ENCODE peak calls at places on chromosomes 4 and X, in six cellular contexts. L, F, E, N, I and Z are unnamed samples.

GRCh38 chr4:40058121-40058520 is 1.5 kb downstream of the N4BP2 start:
- DNase-seq in F (peak), I (no peak), L (no peak), E (no peak), N (no peak), Z (no peak)

GRCh38 chr4:158810487-158811215 is 41.8 kb downstream of the FNIP2 start:
- DNase-seq in N (peak), I (peak), L (peak), E (peak), F (peak), Z (peak)

GRCh38 chrX:20988118-20988517 is 386.1 kb upstream of the CNKSR2 start:
- DNase-seq in L (peak), I (no peak), F (no peak), N (no peak), E (no peak), Z (no peak)

GRCh38 chr4:12852338-12853307 is 631.5 kb downstream of the RAB28 start:
- DNase-seq in L (peak), F (peak), I (peak), N (peak), E (peak), Z (peak)

GRCh38 chr4:113641025-113641431 is 120.5 kb downstream of the CAMK2D start:
- DNase-seq in E (no peak), L (no peak), I (no peak), N (no peak), F (no peak), Z (no peak)

GRCh38 chr4:169330095-169330494 is 59.3 kb upstream of the SH3RF1 start:
- DNase-seq in I (no peak), F (no peak), L (no peak), E (no peak), N (no peak), Z (no peak)

GRCh38 chrX:23783569-23784486 is 855 bp downstream of the SAT1 start:
- DNase-seq in I (no peak), N (no peak), F (peak), L (no peak), E (no peak), Z (no peak)

GRCh38 chr4:88706574-88706973 is 8.9 kb upstream of the NAP1L5 start:
- DNase-seq in N (no peak), F (peak), I (peak), L (peak), E (peak), Z (peak)

GRCh38 chrX:132094169-132094568 is 33.7 kb downstream of the FRMD7 start:
- DNase-seq in F (peak), E (no peak), N (no peak), L (no peak), I (no peak), Z (no peak)

GRCh38 chrX:131633285-131633917 is 89.5 kb downstream of the OR13H1 start:
- DNase-seq in L (peak), I (peak), F (peak), E (peak), N (no peak), Z (no peak)

GRCh38 chr4:139171878-139172691 is 4.9 kb downstream of the ELF2 start:
- DNase-seq in I (no peak), E (peak), N (no peak), L (peak), F (peak), Z (no peak)

GRCh38 chr4:139164731-139165130 is 12.3 kb downstream of the ELF2 start:
- DNase-seq in I (no peak), F (no peak), E (no peak), N (no peak), L (no peak), Z (no peak)

GRCh38 chr4:139163806-139164206 is 13.2 kb downstream of the ELF2 start:
- DNase-seq in I (no peak), E (no peak), L (no peak), N (no peak), F (no peak), Z (no peak)

GRCh38 chr4:139170932-139171331 is 6.1 kb downstream of the ELF2 start:
- DNase-seq in F (no peak), I (no peak), L (no peak), E (no peak), N (no peak), Z (no peak)

DNA sequence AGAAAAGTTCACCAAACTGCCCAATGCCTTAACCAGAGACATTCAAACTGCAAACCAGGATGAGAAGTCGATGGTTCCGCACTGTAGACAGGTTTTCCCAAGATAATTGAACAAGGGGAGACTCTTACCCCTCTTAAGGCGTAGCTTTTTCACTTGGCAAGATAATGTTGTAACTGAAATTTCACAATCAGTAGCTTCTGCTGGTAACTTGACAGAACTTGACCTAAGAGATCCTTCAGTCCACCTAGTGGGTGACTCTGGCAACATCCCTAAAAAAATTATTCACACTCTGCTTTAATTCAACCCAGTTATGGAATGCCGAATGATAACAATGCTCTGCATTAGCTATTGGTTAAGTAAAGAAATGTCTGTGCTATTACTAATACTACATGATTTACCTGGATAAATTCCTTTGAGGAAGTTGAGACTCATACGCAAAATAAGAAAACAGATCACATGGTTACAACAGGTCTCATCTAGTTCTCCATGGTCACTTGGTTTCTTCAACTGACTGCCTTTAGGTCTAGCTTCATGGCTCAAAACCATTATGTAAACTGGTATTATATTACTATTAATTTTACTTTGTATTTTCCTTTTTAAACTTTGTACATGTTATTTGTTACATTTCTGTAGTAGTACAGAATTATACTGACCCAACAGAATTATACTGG is 9.1 kb downstream of the ELF2 start:
- DNase-seq in F (peak), I (no peak), E (peak), N (no peak), L (peak), Z (no peak)
- TF ChIP-seq CTCF in F (peak), I (peak), E (peak), N (peak), L (peak), Z (peak)

DNA sequence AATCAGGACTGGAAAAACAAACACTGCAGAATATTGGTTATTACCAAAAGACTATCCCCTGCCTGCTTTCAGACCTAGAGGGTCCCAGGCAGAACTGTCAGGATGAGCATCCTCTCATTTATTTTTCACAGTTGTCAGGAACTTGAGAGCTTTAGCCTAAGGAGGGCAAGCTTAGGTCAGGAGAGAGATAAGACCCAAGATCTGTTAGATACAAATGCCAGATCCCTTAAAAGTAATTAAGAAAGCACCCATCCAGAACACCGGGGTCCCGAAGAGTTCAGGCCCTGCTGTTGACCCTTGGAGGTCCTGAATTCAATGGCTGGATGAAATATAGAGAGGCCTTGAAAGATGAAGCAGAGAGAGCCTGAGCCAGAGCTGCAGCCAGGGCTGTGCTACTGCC is 5.9 kb upstream of the MAGEB3 start:
- DNase-seq in L (no peak), F (no peak), N (no peak), I (no peak), E (no peak), Z (no peak)
- H3K4me3 ChIP-seq in L (no peak), F (no peak), N (no peak), I (no peak), E (no peak), Z (no peak)

GRCh38 chr4:71775449-71775848 is 8.4 kb downstream of the GC start:
- DNase-seq in L (no peak), I (no peak), E (no peak), F (no peak), N (no peak), Z (no peak)

GRCh38 chr4:71773004-71773403 is 10.9 kb downstream of the GC start:
- DNase-seq in I (no peak), E (no peak), N (no peak), L (no peak), F (no peak), Z (no peak)

GRCh38 chr4:71771613-71772012 is 12.3 kb downstream of the GC start:
- DNase-seq in E (no peak), N (no peak), L (no peak), F (no peak), I (no peak), Z (no peak)

GRCh38 chr4:71774136-71774535 is 9.7 kb downstream of the GC start:
- DNase-seq in L (no peak), N (no peak), F (no peak), I (no peak), E (no peak), Z (no peak)

GRCh38 chr4:71772592-71772991 is 11.3 kb downstream of the GC start:
- DNase-seq in E (no peak), N (no peak), L (no peak), F (no peak), I (no peak), Z (no peak)
- TF ChIP-seq CTCF in E (no peak), N (no peak), L (peak), F (no peak), I (peak), Z (no peak)

DNA sequence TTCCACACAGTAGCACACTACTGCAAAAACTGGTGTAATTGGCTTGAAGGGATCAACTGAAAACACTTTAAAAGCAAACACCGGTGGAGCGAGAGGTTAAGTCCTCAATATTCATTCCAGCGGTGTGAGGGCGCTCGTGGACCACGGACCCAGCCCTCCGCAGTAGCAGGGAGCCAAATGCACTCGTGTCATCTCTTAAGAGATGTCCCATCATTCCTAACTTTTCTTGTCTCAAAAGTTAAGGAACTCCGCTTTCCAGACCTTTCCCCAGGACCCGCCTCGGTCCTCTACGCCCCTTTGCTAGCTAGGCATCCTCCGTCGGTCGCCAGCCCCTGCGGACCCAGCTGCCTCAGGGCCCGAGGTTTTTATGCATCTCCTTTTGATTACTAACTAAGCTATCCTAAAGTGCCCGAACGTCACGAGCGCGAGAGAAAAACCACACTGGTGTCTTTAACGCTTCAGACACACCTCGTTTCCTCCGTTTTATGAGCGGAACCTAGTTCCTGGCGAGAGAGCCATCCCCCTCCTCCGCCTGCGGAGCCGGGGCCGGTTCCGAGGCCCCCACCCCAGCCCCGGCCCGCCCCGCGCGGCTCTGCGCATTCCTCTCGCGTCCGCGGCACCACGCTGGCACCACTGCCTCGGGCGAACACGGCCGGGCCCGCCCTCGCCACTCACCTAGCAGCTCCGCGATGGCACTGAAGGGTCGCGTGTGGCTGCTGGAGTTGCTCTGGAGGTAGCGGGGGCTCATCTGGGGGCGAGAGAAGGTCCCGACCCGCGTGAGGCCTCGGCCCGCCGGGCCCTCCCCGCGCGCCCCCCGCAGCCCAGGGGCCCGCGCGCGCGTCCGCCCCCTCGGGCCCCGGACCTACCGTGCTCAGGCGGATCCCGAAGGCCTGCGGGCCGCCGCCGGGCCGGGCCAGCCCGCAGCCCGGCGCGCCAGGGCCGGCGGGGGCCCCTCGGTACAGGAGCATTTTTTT is 723 bp downstream of the MORC4 start:
- DNase-seq in N (no peak), I (peak), F (peak), E (peak), L (peak), Z (peak)
- H3K4me3 ChIP-seq in N (peak), I (peak), F (peak), E (peak), L (peak), Z (peak)

GRCh38 chr4:148874331-148874730 is 432.1 kb upstream of the NR3C2 start:
- DNase-seq in L (no peak), E (no peak), N (no peak), F (no peak), I (peak), Z (no peak)
- TF ChIP-seq CTCF in L (no peak), E (no peak), N (no peak), F (no peak), I (peak), Z (no peak)

DNA sequence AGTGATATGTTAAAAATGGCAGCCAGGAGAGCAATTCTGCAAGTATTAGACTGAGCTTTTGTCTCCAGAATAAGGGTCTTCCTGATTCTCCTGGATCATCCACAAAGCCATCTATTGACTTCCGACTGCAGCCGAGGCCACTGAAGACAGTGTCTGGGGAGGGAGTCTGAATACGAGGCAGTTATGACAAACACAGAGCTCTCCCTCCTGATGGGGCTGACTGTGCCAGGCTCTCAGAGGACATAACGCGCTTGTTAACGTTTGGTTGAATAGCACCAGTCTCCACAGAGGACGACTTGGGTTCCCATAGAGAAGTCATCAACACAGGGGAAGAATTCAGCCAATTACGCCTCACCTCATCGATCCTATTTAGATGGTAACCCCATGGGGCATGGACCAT is 642.5 kb upstream of the LCORL start:
- DNase-seq in F (no peak), E (no peak), N (no peak), I (no peak), L (no peak), Z (no peak)
- H3K4me3 ChIP-seq in F (no peak), E (no peak), N (no peak), I (no peak), L (no peak), Z (no peak)